ENCODE peak calls at places on chromosomes 2 and 18, in four cellular contexts. One of them, this sample, is unnamed. For H3K27me3, the result is how much of the 10 kb centered on the place peaks cover.

GRCh38 chr2:170891893-170892292 is 37.2 kb upstream of the GORASP2 start:
- DNase-seq in colonic mucosa: no peak
- DNase-seq in GM23248: no peak
- DNase-seq in CD4-positive, alpha-beta T cell: no peak
- DNase-seq in this sample: no peak

GRCh38 chr2:177471990-177472389 is 79.4 kb downstream of the AGPS start:
- DNase-seq in colonic mucosa: no peak
- DNase-seq in GM23248: no peak
- DNase-seq in CD4-positive, alpha-beta T cell: no peak
- DNase-seq in this sample: no peak

GRCh38 chr2:172101707-172102158 is 967 bp downstream of the DLX2 start:
- DNase-seq in colonic mucosa: no peak
- DNase-seq in GM23248: peak
- DNase-seq in CD4-positive, alpha-beta T cell: no peak
- DNase-seq in this sample: no peak

GRCh38 chr18:57561728-57562423 is 24.6 kb downstream of the FECH start:
- DNase-seq in colonic mucosa: no peak
- DNase-seq in GM23248: peak
- DNase-seq in CD4-positive, alpha-beta T cell: no peak
- DNase-seq in this sample: no peak

GRCh38 chr2:222518570-222519381 is 94.4 kb downstream of the SGPP2 start:
- DNase-seq in colonic mucosa: peak
- DNase-seq in GM23248: peak
- DNase-seq in CD4-positive, alpha-beta T cell: no peak
- DNase-seq in this sample: no peak

GRCh38 chr2:88206665-88207347 is 36.7 kb downstream of the THNSL2 start:
- DNase-seq in colonic mucosa: no peak
- DNase-seq in GM23248: no peak
- DNase-seq in CD4-positive, alpha-beta T cell: no peak
- DNase-seq in this sample: no peak

GRCh38 chr2:99643824-99644787 is 154.3 kb upstream of the REV1 start:
- DNase-seq in colonic mucosa: no peak
- DNase-seq in GM23248: peak
- DNase-seq in CD4-positive, alpha-beta T cell: no peak
- DNase-seq in this sample: no peak

GRCh38 chr2:85266424-85267041 is 61.3 kb downstream of the TGOLN2 start:
- DNase-seq in colonic mucosa: peak
- DNase-seq in GM23248: peak
- DNase-seq in CD4-positive, alpha-beta T cell: peak
- DNase-seq in this sample: peak

GRCh38 chr2:229927817-229928321 is 5.6 kb downstream of the FBXO36 start:
- DNase-seq in colonic mucosa: no peak
- DNase-seq in GM23248: peak
- DNase-seq in CD4-positive, alpha-beta T cell: no peak
- DNase-seq in this sample: no peak

GRCh38 chr2:229930656-229931055 is 8.4 kb downstream of the FBXO36 start:
- DNase-seq in colonic mucosa: no peak
- DNase-seq in GM23248: no peak
- DNase-seq in CD4-positive, alpha-beta T cell: no peak
- DNase-seq in this sample: no peak

DNA sequence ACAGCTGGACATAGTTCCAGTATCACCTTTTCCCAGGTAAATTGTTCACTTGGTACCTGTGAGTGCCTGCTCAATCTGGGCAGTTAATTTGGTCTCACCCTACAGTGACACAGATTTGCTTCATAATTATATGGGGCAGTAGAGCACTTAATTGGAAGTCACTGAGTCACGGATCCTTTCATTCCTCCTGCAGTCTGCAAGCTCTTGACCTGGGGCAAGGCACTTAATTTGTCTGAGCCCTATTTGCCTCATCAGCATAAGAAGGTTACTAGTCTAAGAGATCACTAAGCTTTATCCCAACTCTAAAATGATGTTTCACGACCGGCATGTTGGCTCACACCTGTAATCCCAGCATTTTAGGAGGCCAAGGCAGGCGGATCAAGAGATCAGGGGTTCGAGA is 8.9 kb downstream of the FBXO36 start:
- DNase-seq in colonic mucosa: no peak
- DNase-seq in GM23248: no peak
- DNase-seq in CD4-positive, alpha-beta T cell: no peak
- DNase-seq in this sample: no peak
- H3K27me3 ChIP-seq in colonic mucosa: under half
- H3K27me3 ChIP-seq in GM23248: under half
- H3K27me3 ChIP-seq in CD4-positive, alpha-beta T cell: under half
- H3K27me3 ChIP-seq in this sample: under half

GRCh38 chr2:199466704-199467461 is 9.1 kb upstream of the SATB2 start:
- DNase-seq in colonic mucosa: peak
- DNase-seq in GM23248: no peak
- DNase-seq in CD4-positive, alpha-beta T cell: no peak
- DNase-seq in this sample: no peak

GRCh38 chr2:199463708-199464613 is 6.2 kb upstream of the SATB2 start:
- DNase-seq in colonic mucosa: peak
- DNase-seq in GM23248: peak
- DNase-seq in CD4-positive, alpha-beta T cell: no peak
- DNase-seq in this sample: no peak

GRCh38 chr2:199465988-199466703 is 8.4 kb upstream of the SATB2 start:
- DNase-seq in colonic mucosa: peak
- DNase-seq in GM23248: no peak
- DNase-seq in CD4-positive, alpha-beta T cell: no peak
- DNase-seq in this sample: no peak

GRCh38 chr2:199464614-199465352 is 7.0 kb upstream of the SATB2 start:
- DNase-seq in colonic mucosa: peak
- DNase-seq in GM23248: no peak
- DNase-seq in CD4-positive, alpha-beta T cell: no peak
- DNase-seq in this sample: no peak

DNA sequence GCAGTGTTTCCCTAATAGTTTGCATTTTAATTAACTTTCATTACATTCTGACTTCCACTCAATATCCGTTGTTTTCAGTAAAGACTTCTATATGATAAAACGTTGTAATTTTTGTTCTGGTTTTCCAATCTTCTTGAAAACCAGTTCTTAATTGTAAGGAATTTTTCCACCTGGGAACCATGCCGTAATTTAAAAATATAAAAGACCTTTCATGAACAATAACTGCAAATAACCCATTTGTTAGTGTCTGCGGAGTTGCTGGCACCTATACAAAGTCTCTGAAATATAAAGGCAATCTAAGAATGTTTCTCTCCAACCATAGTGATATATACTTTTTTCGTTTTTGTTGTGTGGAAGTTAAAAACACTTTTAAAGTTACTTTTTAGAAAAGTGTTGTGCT is 7.7 kb upstream of the SATB2 start:
- DNase-seq in colonic mucosa: no peak
- DNase-seq in GM23248: no peak
- DNase-seq in CD4-positive, alpha-beta T cell: no peak
- DNase-seq in this sample: no peak
- H3K27me3 ChIP-seq in colonic mucosa: under half
- H3K27me3 ChIP-seq in GM23248: under half
- H3K27me3 ChIP-seq in CD4-positive, alpha-beta T cell: half or more
- H3K27me3 ChIP-seq in this sample: under half

DNA sequence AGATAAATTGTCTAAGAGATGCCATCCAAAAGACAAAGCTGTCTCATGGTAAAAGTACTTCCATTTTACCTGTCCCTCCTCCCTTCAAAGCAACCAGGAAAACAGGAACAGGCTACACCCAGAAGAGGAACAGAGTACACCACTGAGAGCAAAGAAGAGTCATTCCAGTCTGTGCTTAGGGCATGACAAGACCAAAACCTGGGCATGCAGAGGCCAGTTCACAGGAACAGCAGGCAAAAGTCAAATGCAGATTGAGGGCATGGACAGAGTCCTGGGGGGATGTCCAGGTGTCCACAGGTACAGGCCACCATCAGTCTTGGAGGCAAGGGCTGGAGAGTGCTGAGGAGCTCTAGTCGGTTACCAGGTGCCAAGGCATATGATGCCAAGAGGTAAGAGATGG is 23.7 kb downstream of the PLEK start:
- DNase-seq in colonic mucosa: no peak
- DNase-seq in GM23248: no peak
- DNase-seq in CD4-positive, alpha-beta T cell: no peak
- DNase-seq in this sample: no peak
- H3K27me3 ChIP-seq in colonic mucosa: under half
- H3K27me3 ChIP-seq in GM23248: under half
- H3K27me3 ChIP-seq in CD4-positive, alpha-beta T cell: under half
- H3K27me3 ChIP-seq in this sample: under half

DNA sequence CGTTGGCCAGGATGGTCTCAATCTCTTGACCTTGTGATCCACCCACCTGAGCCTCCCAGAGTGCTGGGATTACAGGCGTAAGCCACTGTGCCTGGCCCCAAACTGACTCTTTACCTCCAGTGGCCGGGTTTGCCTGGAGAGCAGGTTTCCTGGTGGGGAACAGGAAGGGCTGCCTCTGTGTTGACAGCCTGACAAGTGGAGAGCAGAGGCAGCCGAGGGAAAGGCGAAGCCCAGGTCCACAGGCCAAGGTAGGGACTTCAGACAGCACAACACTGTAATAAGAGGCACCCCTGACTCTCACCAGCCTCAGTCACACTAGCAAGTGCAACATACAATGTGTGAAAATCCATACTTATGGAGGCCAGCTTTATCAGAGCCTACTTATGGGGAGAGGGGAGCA is 16.5 kb upstream of the SH3BP4 start:
- DNase-seq in colonic mucosa: no peak
- DNase-seq in GM23248: no peak
- DNase-seq in CD4-positive, alpha-beta T cell: no peak
- DNase-seq in this sample: no peak
- H3K27me3 ChIP-seq in colonic mucosa: under half
- H3K27me3 ChIP-seq in GM23248: under half
- H3K27me3 ChIP-seq in CD4-positive, alpha-beta T cell: under half
- H3K27me3 ChIP-seq in this sample: under half

GRCh38 chr2:121241466-121241865 is 43.5 kb downstream of the TFCP2L1 start:
- DNase-seq in colonic mucosa: no peak
- DNase-seq in GM23248: no peak
- DNase-seq in CD4-positive, alpha-beta T cell: no peak
- DNase-seq in this sample: no peak

GRCh38 chr2:121238828-121239227 is 46.2 kb downstream of the TFCP2L1 start:
- DNase-seq in colonic mucosa: no peak
- DNase-seq in GM23248: no peak
- DNase-seq in CD4-positive, alpha-beta T cell: no peak
- DNase-seq in this sample: no peak

GRCh38 chr2:121239471-121239870 is 45.5 kb downstream of the TFCP2L1 start:
- DNase-seq in colonic mucosa: no peak
- DNase-seq in GM23248: no peak
- DNase-seq in CD4-positive, alpha-beta T cell: no peak
- DNase-seq in this sample: no peak

GRCh38 chr2:121239969-121240368 is 45.0 kb downstream of the TFCP2L1 start:
- DNase-seq in colonic mucosa: no peak
- DNase-seq in GM23248: no peak
- DNase-seq in CD4-positive, alpha-beta T cell: no peak
- DNase-seq in this sample: no peak

GRCh38 chr2:121240436-121240835 is 44.6 kb downstream of the TFCP2L1 start:
- DNase-seq in colonic mucosa: no peak
- DNase-seq in GM23248: no peak
- DNase-seq in CD4-positive, alpha-beta T cell: no peak
- DNase-seq in this sample: no peak
- H3K27me3 ChIP-seq in colonic mucosa: under half
- H3K27me3 ChIP-seq in GM23248: under half
- H3K27me3 ChIP-seq in CD4-positive, alpha-beta T cell: under half
- H3K27me3 ChIP-seq in this sample: under half

GRCh38 chr18:78629426-78629825 is 350.2 kb upstream of the SALL3 start:
- DNase-seq in colonic mucosa: no peak
- DNase-seq in GM23248: no peak
- DNase-seq in CD4-positive, alpha-beta T cell: no peak
- DNase-seq in this sample: no peak

GRCh38 chr18:78625895-78626294 is 353.7 kb upstream of the SALL3 start:
- DNase-seq in colonic mucosa: no peak
- DNase-seq in GM23248: no peak
- DNase-seq in CD4-positive, alpha-beta T cell: no peak
- DNase-seq in this sample: no peak

GRCh38 chr18:78625446-78625845 is 354.2 kb upstream of the SALL3 start:
- DNase-seq in colonic mucosa: no peak
- DNase-seq in GM23248: no peak
- DNase-seq in CD4-positive, alpha-beta T cell: no peak
- DNase-seq in this sample: no peak

GRCh38 chr18:78630356-78630755 is 349.3 kb upstream of the SALL3 start:
- DNase-seq in colonic mucosa: no peak
- DNase-seq in GM23248: no peak
- DNase-seq in CD4-positive, alpha-beta T cell: no peak
- DNase-seq in this sample: no peak

DNA sequence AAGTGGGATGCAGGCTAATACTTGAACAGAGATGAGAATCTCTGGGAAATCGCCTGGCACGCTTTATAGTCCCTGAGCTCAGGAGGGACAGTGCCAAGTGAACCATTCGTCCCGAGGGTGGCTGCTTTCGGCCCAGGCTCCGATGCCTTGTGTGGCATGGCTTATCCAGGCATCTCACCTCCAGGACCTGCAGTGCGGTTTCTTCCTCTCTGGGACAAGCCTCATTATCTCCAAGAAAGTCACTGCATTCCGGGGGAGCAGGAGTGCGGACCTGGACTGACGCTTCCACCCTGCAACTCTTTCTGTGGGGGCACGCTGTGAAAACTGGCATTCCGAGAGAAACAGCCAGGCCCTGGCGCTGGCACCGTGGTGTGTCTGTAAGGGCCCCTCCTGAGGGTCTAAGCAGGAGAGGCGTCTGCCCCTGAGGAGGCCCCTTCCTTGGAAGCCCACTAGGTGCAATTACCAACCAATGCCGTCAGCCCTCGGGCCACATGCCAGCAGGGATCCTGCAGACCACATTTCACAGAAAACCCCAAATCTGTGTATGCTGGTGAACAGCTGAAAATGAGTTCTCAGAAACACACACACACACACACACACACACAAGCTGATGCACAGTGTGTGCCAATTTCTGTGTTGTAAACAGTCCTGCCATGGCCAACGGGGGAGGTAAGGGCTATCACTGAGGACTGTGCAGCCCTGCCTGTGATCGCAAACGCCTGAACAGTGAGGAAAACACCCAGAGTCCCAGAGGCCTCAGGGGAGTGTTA is 351.9 kb upstream of the SALL3 start:
- DNase-seq in colonic mucosa: no peak
- DNase-seq in GM23248: no peak
- DNase-seq in CD4-positive, alpha-beta T cell: no peak
- DNase-seq in this sample: no peak
- H3K27me3 ChIP-seq in colonic mucosa: under half
- H3K27me3 ChIP-seq in GM23248: under half
- H3K27me3 ChIP-seq in CD4-positive, alpha-beta T cell: under half
- H3K27me3 ChIP-seq in this sample: under half

This sample was measured in ovary.